ENCODE peak calls at places on chromosomes 4 and X, in five cellular contexts. U is chondrocyte; K is CD4-positive, alpha-beta T cell; O is progenitor cell of endocrine pancreas; J is nephron progenitor cell. G is an unnamed sample.

GRCh38 chrX:36867143-36867542 is 141.0 kb upstream of the FAM47C start:
- DNase-seq in J (no peak), K (no peak), U (no peak), O (no peak), G (no peak)

GRCh38 chr4:38948551-38948950 is 80.9 kb downstream of the FAM114A1 start:
- DNase-seq in K (no peak), J (no peak), U (no peak), O (no peak), G (no peak)

GRCh38 chrX:153801646-153802045 is 7.2 kb downstream of the SSR4 start:
- DNase-seq in O (no peak), J (no peak), K (no peak), U (no peak), G (no peak)

GRCh38 chr4:48604527-48604926 is 114.5 kb downstream of the ZAR1 start:
- DNase-seq in O (no peak), K (no peak), U (no peak), J (no peak), G (no peak)

GRCh38 chr4:7372673-7373072 is 62.1 kb downstream of the PSAPL1 start:
- DNase-seq in O (no peak), U (peak), J (no peak), K (no peak), G (no peak)

GRCh38 chr4:99946346-99947189 is at the start of gene DNAJB14:
- DNase-seq in K (peak), U (no peak), O (peak), J (peak), G (peak)

GRCh38 chr4:67892905-67893304 is 9.1 kb upstream of the TMPRSS11D start:
- DNase-seq in O (no peak), J (no peak), U (no peak), K (no peak), G (no peak)

GRCh38 chrX:9195199-9195880 is 161.4 kb upstream of the FAM9B start:
- DNase-seq in K (no peak), J (no peak), O (no peak), U (no peak), G (no peak)

GRCh38 chrX:39896951-39897740 is 200.6 kb downstream of the BCOR start:
- DNase-seq in J (peak), O (no peak), K (no peak), U (no peak), G (no peak)

GRCh38 chrX:47247206-47247998 is 14.6 kb downstream of the USP11 start:
- DNase-seq in K (no peak), J (no peak), U (no peak), O (no peak), G (no peak)

GRCh38 chr4:153522800-153523089 is 56.6 kb downstream of the TMEM131L start:
- DNase-seq in K (no peak), U (no peak), O (no peak), J (no peak), G (no peak)

GRCh38 chrX:136210806-136211205 is 40.4 kb downstream of the MAP7D3 start:
- DNase-seq in J (no peak), O (no peak), U (no peak), K (no peak), G (no peak)

GRCh38 chrX:19855700-19856381 is 31.6 kb downstream of the SH3KBP1 start:
- DNase-seq in K (no peak), O (no peak), U (no peak), J (no peak), G (no peak)

GRCh38 chr4:116055857-116056827 is 942.7 kb upstream of the NDST4 start:
- DNase-seq in O (no peak), K (no peak), J (no peak), U (no peak), G (no peak)

GRCh38 chr4:81905966-81906365 is 434.3 kb upstream of the RASGEF1B start:
- DNase-seq in U (no peak), J (no peak), O (no peak), K (no peak), G (no peak)

GRCh38 chr4:24033626-24034025 is 143.8 kb upstream of the PPARGC1A start:
- DNase-seq in K (no peak), U (no peak), J (no peak), O (no peak), G (no peak)

DNA sequence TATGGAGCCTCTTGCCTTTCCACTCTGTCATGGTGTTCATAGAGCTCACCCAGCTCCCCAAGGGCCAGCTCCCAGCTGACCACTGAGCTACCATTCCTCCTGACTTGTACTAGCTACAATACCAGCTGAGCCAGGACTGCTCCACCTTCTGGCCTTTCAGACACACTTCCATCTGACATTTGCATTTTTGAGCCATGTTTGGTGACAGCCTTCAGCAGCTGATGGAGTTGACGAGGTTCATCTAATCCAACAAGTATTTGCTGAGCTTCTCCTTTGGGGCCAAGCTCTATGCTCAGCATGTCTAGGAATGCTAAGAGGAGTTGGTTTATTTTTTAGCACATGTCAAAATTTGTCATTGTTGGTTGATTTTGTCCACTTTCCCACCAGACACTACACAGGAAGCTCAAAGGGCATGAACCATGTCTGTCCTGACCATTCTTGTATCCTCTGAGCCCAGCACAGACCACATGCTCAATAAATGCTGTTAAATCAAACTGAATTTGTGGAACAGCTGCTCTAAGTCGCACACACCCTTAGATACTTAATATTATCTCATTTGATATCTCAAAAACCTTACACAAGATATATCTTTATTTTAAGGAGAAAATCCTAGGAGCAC is 142.6 kb upstream of the PPARGC1A start:
- DNase-seq in U (no peak), K (no peak), J (no peak), O (no peak), G (no peak)
- TF ChIP-seq CTCF in U (peak), K (no peak), J (peak), O (peak), G (no peak)

GRCh38 chr4:28788929-28789490 is 1928.4 kb downstream of the STIM2 start:
- DNase-seq in K (no peak), J (no peak), U (no peak), O (no peak), G (no peak)
- TF ChIP-seq CTCF in K (no peak), J (no peak), U (no peak), O (no peak), G (no peak)

DNA sequence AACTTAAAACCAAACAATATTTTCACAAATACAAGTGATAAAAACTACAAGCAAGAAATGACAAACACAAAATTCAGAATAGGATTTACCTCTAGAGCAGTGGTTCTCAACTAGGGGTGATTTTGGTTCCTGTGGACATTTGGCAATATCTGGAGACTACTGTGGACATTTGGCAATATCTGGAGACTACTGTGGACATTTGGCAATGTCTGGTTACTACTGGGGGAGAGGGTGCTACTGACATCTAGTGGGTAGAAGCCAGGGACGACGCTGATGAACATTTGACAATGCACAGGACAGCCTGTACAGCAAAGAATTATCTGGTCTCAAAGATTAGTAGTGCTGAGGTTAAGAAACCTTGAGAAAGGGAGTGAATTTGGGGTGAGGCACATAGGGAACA is 169.8 kb downstream of the CLCN4 start:
- DNase-seq in U (no peak), O (no peak), K (no peak), J (no peak), G (no peak)
- TF ChIP-seq CTCF in U (peak), O (no peak), K (no peak), J (no peak), G (no peak)

DNA sequence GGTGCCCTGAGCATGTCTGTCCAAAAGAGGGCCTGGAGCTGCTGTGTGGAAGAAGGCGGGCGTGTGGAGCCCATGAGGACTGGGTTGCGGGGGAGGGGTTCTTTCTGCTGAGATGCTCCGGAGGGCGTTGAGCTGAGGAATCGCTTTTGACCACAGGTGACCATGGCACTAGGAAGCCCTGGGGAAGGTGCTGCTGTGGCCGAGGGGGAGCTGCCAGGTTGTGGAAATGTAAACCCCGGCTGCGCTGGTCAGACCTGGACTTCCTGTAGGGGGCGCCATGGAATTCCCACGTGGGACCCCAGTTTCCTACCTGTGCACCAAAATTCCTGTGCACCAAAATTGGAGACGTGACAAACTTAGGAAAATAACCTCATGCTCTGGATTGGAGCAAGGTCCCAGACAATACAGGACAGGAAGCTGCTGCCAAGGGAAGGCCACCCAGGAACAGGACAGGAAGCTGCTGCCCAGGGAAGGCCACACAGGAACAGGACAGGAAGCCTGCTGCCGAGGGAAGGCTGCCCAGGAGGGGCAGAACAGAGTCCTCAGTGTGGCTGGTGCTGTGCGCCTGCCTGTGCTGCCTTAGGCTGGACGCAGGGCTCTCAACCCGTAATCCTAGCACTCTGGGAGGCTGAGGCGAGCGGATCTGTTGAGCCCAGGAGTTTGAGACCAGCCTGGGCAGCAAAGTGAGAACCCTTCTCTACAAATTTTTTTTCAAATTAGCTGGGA is 28.4 kb upstream of the UVSSA start:
- DNase-seq in K (no peak), O (no peak), J (no peak), U (peak), G (no peak)
- TF ChIP-seq CTCF in K (no peak), O (peak), J (no peak), U (peak), G (no peak)

DNA sequence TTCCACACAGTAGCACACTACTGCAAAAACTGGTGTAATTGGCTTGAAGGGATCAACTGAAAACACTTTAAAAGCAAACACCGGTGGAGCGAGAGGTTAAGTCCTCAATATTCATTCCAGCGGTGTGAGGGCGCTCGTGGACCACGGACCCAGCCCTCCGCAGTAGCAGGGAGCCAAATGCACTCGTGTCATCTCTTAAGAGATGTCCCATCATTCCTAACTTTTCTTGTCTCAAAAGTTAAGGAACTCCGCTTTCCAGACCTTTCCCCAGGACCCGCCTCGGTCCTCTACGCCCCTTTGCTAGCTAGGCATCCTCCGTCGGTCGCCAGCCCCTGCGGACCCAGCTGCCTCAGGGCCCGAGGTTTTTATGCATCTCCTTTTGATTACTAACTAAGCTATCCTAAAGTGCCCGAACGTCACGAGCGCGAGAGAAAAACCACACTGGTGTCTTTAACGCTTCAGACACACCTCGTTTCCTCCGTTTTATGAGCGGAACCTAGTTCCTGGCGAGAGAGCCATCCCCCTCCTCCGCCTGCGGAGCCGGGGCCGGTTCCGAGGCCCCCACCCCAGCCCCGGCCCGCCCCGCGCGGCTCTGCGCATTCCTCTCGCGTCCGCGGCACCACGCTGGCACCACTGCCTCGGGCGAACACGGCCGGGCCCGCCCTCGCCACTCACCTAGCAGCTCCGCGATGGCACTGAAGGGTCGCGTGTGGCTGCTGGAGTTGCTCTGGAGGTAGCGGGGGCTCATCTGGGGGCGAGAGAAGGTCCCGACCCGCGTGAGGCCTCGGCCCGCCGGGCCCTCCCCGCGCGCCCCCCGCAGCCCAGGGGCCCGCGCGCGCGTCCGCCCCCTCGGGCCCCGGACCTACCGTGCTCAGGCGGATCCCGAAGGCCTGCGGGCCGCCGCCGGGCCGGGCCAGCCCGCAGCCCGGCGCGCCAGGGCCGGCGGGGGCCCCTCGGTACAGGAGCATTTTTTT is 723 bp downstream of the MORC4 start:
- DNase-seq in O (no peak), K (peak), U (no peak), J (peak), G (peak)
- TF ChIP-seq CTCF in O (peak), K (peak), U (peak), J (peak), G (no peak)

GRCh38 chr4:124429746-124430250 is 282.7 kb downstream of the ANKRD50 start:
- DNase-seq in K (no peak), J (no peak), U (no peak), O (no peak), G (no peak)
- TF ChIP-seq CTCF in K (no peak), J (no peak), U (no peak), O (no peak), G (no peak)

GRCh38 chr4:142579483-142579882 is 266.6 kb downstream of the INPP4B start:
- DNase-seq in U (no peak), O (no peak), J (no peak), K (no peak), G (no peak)

GRCh38 chr4:142582340-142582739 is 263.8 kb downstream of the INPP4B start:
- DNase-seq in U (no peak), K (no peak), O (no peak), J (no peak), G (no peak)

GRCh38 chr4:142585411-142585810 is 260.7 kb downstream of the INPP4B start:
- DNase-seq in O (no peak), J (no peak), U (no peak), K (no peak), G (no peak)

GRCh38 chr4:142583708-142584107 is 262.4 kb downstream of the INPP4B start:
- DNase-seq in K (no peak), O (no peak), U (no peak), J (no peak), G (no peak)

GRCh38 chr4:142581891-142582290 is 264.2 kb downstream of the INPP4B start:
- DNase-seq in J (no peak), K (no peak), U (no peak), O (no peak), G (no peak)
- TF ChIP-seq CTCF in J (no peak), K (no peak), U (no peak), O (no peak), G (no peak)

DNA sequence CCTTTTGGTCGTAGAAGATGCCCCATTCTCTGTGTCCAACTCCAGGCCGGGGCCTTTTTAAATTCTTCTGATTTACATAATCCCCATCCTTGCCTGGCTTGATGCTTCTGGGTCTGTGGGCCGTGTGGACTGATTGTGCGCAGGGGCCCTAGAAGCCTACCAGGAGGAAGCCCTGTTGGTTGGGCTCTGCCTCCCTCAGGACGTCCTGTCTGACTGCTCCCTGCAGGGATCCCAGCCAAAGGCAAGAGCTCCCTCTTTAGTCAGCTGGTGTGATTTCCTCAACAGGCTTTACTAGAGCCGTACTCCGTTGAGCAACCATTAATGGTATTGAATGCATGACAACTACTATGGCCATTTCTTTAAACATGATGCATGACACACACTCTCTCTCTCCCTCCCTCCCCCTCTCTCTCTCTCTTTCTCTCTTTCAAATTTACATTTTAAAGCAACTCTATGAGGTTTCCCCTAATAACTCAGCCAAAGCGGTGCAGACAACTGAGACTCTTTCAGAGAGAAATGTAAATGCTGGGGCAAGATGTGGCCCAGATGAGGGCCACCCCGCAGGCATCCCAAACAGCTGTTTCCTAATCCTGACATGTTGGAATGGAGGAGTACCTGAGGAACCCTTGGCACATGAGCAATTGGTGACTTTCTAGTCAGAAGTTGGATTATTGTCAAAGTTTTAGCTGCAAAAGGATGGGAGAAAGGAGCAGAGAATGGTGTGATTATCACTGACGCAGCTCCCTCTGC is 117.3 kb downstream of the DRD5 start:
- DNase-seq in O (peak), U (no peak), J (peak), K (no peak), G (no peak)
- TF ChIP-seq CTCF in O (peak), U (peak), J (peak), K (no peak), G (no peak)

DNA sequence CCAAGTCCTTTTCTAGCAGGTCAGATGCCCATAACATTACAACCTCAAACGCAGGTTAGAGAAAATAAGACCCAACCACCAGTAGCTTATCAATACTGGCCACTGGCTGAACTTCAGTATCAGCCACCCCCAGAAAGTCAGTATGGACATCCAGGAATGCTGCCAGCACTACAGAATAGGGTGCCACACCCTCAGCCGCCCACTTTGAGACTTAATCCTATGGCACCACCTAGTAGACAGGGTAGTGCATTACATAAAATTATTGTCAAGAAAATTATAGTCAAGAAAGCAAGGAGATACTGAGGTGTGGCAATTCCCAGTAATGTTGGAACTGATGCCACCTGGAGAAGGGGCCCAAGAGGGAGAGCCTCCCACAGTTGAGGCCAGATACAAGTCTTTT is 19.9 kb upstream of the TRIM61 start:
- DNase-seq in K (no peak), O (no peak), U (no peak), J (no peak), G (no peak)
- TF ChIP-seq CTCF in K (no peak), O (no peak), U (peak), J (no peak), G (no peak)

GRCh38 chr4:108255203-108255747 is 86.5 kb upstream of the LEF1 start:
- DNase-seq in J (no peak), K (no peak), U (no peak), O (no peak), G (no peak)
- TF ChIP-seq CTCF in J (no peak), K (no peak), U (no peak), O (no peak), G (no peak)